ENCODE peak calls at places on chromosomes 4 and X, in four cellular contexts. One of them, this sample, is unnamed.

GRCh38 chr4:147093206-147093605 is 147.5 kb upstream of the TTC29 start:
- DNase-seq in NCI-H1105: no peak
- DNase-seq in AG08396: no peak
- DNase-seq in lower lobe of right lung: no peak
- DNase-seq in this sample: no peak

GRCh38 chr4:20487852-20488251 is 212.4 kb upstream of the PACRGL start:
- DNase-seq in lower lobe of right lung: no peak
- DNase-seq in NCI-H1105: no peak
- DNase-seq in AG08396: no peak
- DNase-seq in this sample: no peak

GRCh38 chr4:7451434-7451789 is 16.7 kb upstream of the PSAPL1 start:
- DNase-seq in NCI-H1105: no peak
- DNase-seq in AG08396: no peak
- DNase-seq in lower lobe of right lung: no peak
- DNase-seq in this sample: no peak

GRCh38 chr4:156971168-156971601 is 414 bp downstream of the PDGFC start:
- DNase-seq in lower lobe of right lung: peak
- DNase-seq in NCI-H1105: no peak
- DNase-seq in AG08396: peak
- DNase-seq in this sample: no peak

GRCh38 chr4:25677157-25677556 is 21.5 kb downstream of the SLC34A2 start:
- DNase-seq in NCI-H1105: no peak
- DNase-seq in AG08396: no peak
- DNase-seq in lower lobe of right lung: no peak
- DNase-seq in this sample: no peak

GRCh38 chrX:45506149-45506768 is 305.6 kb upstream of the DIPK2B start:
- DNase-seq in AG08396: no peak
- DNase-seq in lower lobe of right lung: no peak
- DNase-seq in NCI-H1105: no peak
- DNase-seq in this sample: no peak

GRCh38 chr4:153535735-153536494 is 69.8 kb downstream of the TMEM131L start:
- DNase-seq in AG08396: no peak
- DNase-seq in NCI-H1105: no peak
- DNase-seq in lower lobe of right lung: no peak
- DNase-seq in this sample: peak

GRCh38 chr4:113869743-113870375 is 108.3 kb upstream of the CAMK2D start:
- DNase-seq in NCI-H1105: no peak
- DNase-seq in lower lobe of right lung: no peak
- DNase-seq in AG08396: peak
- DNase-seq in this sample: no peak

GRCh38 chr4:94416335-94416734 is 35.4 kb upstream of the PDLIM5 start:
- DNase-seq in lower lobe of right lung: no peak
- DNase-seq in NCI-H1105: no peak
- DNase-seq in AG08396: no peak
- DNase-seq in this sample: no peak

GRCh38 chrX:150489359-150490015 is 78.9 kb upstream of the MTM1 start:
- DNase-seq in lower lobe of right lung: no peak
- DNase-seq in NCI-H1105: no peak
- DNase-seq in AG08396: no peak
- DNase-seq in this sample: no peak

GRCh38 chr4:1939664-1940509 is 68.7 kb downstream of the NSD2 start:
- DNase-seq in lower lobe of right lung: no peak
- DNase-seq in NCI-H1105: no peak
- DNase-seq in AG08396: peak
- DNase-seq in this sample: peak

GRCh38 chr4:116016201-116016600 is 902.8 kb upstream of the NDST4 start:
- DNase-seq in AG08396: no peak
- DNase-seq in lower lobe of right lung: peak
- DNase-seq in NCI-H1105: no peak
- DNase-seq in this sample: no peak

GRCh38 chrX:12447448-12448154 is 309.3 kb downstream of the FRMPD4 start:
- DNase-seq in AG08396: peak
- DNase-seq in NCI-H1105: no peak
- DNase-seq in lower lobe of right lung: no peak
- DNase-seq in this sample: no peak

GRCh38 chr4:5798447-5798846 is 87.4 kb downstream of the EVC start:
- DNase-seq in AG08396: no peak
- DNase-seq in NCI-H1105: no peak
- DNase-seq in lower lobe of right lung: no peak
- DNase-seq in this sample: no peak

GRCh38 chrX:123773258-123773978 is 40.6 kb upstream of the THOC2 start:
- DNase-seq in NCI-H1105: no peak
- DNase-seq in AG08396: no peak
- DNase-seq in lower lobe of right lung: no peak
- DNase-seq in this sample: no peak

GRCh38 chrX:51334276-51334675 is 1.7 kb downstream of the NUDT10 start:
- DNase-seq in lower lobe of right lung: no peak
- DNase-seq in NCI-H1105: no peak
- DNase-seq in AG08396: no peak
- DNase-seq in this sample: no peak

GRCh38 chr4:184114431-184114830 is 103.2 kb downstream of the ENPP6 start:
- DNase-seq in lower lobe of right lung: no peak
- DNase-seq in NCI-H1105: no peak
- DNase-seq in AG08396: no peak
- DNase-seq in this sample: peak

GRCh38 chr4:21887481-21887880 is 61.1 kb downstream of the KCNIP4 start:
- DNase-seq in NCI-H1105: no peak
- DNase-seq in lower lobe of right lung: no peak
- DNase-seq in AG08396: no peak
- DNase-seq in this sample: no peak

GRCh38 chr4:54418468-54418867 is 189.4 kb downstream of the PDGFRA start:
- DNase-seq in lower lobe of right lung: no peak
- DNase-seq in AG08396: no peak
- DNase-seq in NCI-H1105: no peak
- DNase-seq in this sample: no peak

GRCh38 chr4:121900132-121900983 is 30.1 kb upstream of the BBS7 start:
- DNase-seq in NCI-H1105: no peak
- DNase-seq in AG08396: peak
- DNase-seq in lower lobe of right lung: no peak
- DNase-seq in this sample: peak

GRCh38 chrX:116272328-116272727 is 101.8 kb downstream of the AGTR2 start:
- DNase-seq in lower lobe of right lung: no peak
- DNase-seq in NCI-H1105: no peak
- DNase-seq in AG08396: peak
- DNase-seq in this sample: peak

GRCh38 chr4:53914313-53915016 is 149.9 kb downstream of the CHIC2 start:
- DNase-seq in AG08396: peak
- DNase-seq in NCI-H1105: no peak
- DNase-seq in lower lobe of right lung: peak
- DNase-seq in this sample: no peak

GRCh38 chr4:5082381-5082780 is 31.1 kb downstream of the STK32B start:
- DNase-seq in AG08396: no peak
- DNase-seq in lower lobe of right lung: no peak
- DNase-seq in NCI-H1105: no peak
- DNase-seq in this sample: no peak

GRCh38 chr4:184312126-184312525 is 94.5 kb upstream of the ENPP6 start:
- DNase-seq in lower lobe of right lung: no peak
- DNase-seq in AG08396: no peak
- DNase-seq in NCI-H1105: no peak
- DNase-seq in this sample: no peak

GRCh38 chr4:153409412-153409811 is 56.7 kb upstream of the TMEM131L start:
- DNase-seq in lower lobe of right lung: no peak
- DNase-seq in NCI-H1105: no peak
- DNase-seq in AG08396: peak
- DNase-seq in this sample: no peak

GRCh38 chr4:123786955-123787354 is 390.4 kb downstream of the SPRY1 start:
- DNase-seq in NCI-H1105: no peak
- DNase-seq in AG08396: no peak
- DNase-seq in lower lobe of right lung: peak
- DNase-seq in this sample: no peak

GRCh38 chr4:182716207-182716606 is 201.0 kb downstream of the DCTD start:
- DNase-seq in AG08396: no peak
- DNase-seq in lower lobe of right lung: no peak
- DNase-seq in NCI-H1105: no peak
- DNase-seq in this sample: no peak

GRCh38 chrX:150680974-150681373 is 12.2 kb upstream of the MTMR1 start:
- DNase-seq in NCI-H1105: peak
- DNase-seq in AG08396: no peak
- DNase-seq in lower lobe of right lung: no peak
- DNase-seq in this sample: no peak

GRCh38 chrX:126770179-126770578 is 49.4 kb upstream of the PRR32 start:
- DNase-seq in AG08396: no peak
- DNase-seq in NCI-H1105: no peak
- DNase-seq in lower lobe of right lung: no peak
- DNase-seq in this sample: peak

GRCh38 chr4:15118281-15118680 is 116.0 kb downstream of the CPEB2 start:
- DNase-seq in lower lobe of right lung: no peak
- DNase-seq in NCI-H1105: no peak
- DNase-seq in AG08396: no peak
- DNase-seq in this sample: no peak